ENCODE peak calls at places on chromosomes 1 and 21, in seven cellular contexts. One of them, this sample, is unnamed.

GRCh38 chr21:45986316-45987051 is 4.9 kb downstream of the COL6A1 start:
- DNase-seq in right atrium auricular region: no peak
- DNase-seq in Peyer's patch: no peak
- DNase-seq in spleen: peak
- DNase-seq in iPS DF 6.9: no peak
- DNase-seq in mammary epithelial cell: no peak
- DNase-seq in Panc1: no peak
- DNase-seq in this sample: no peak

GRCh38 chr21:15751037-15751436 is 21.3 kb downstream of the USP25 start:
- DNase-seq in right atrium auricular region: no peak
- DNase-seq in Peyer's patch: no peak
- DNase-seq in spleen: no peak
- DNase-seq in iPS DF 6.9: no peak
- DNase-seq in mammary epithelial cell: no peak
- DNase-seq in Panc1: no peak
- DNase-seq in this sample: no peak

GRCh38 chr1:145972580-145972979 is 8.1 kb downstream of the POLR3GL start:
- DNase-seq in right atrium auricular region: no peak
- DNase-seq in Peyer's patch: no peak
- DNase-seq in spleen: no peak
- DNase-seq in iPS DF 6.9: no peak
- DNase-seq in mammary epithelial cell: no peak
- DNase-seq in Panc1: no peak
- DNase-seq in this sample: no peak

GRCh38 chr1:60345621-60346020 is 272.1 kb upstream of the C1orf87 start:
- DNase-seq in right atrium auricular region: no peak
- DNase-seq in Peyer's patch: no peak
- DNase-seq in spleen: no peak
- DNase-seq in iPS DF 6.9: no peak
- DNase-seq in mammary epithelial cell: no peak
- DNase-seq in Panc1: no peak
- DNase-seq in this sample: no peak

GRCh38 chr1:1006305-1007159 is 6.6 kb upstream of the HES4 start:
- DNase-seq in right atrium auricular region: no peak
- DNase-seq in Peyer's patch: peak
- DNase-seq in spleen: peak
- DNase-seq in iPS DF 6.9: no peak
- DNase-seq in mammary epithelial cell: no peak
- DNase-seq in Panc1: no peak
- DNase-seq in this sample: peak

GRCh38 chr1:51953079-51953478 is 37.4 kb downstream of the RAB3B start:
- DNase-seq in right atrium auricular region: no peak
- DNase-seq in Peyer's patch: no peak
- DNase-seq in spleen: no peak
- DNase-seq in iPS DF 6.9: no peak
- DNase-seq in mammary epithelial cell: no peak
- DNase-seq in Panc1: no peak
- DNase-seq in this sample: no peak

GRCh38 chr1:12229835-12230548 is at the start of gene VPS13D:
- DNase-seq in right atrium auricular region: peak
- DNase-seq in Peyer's patch: peak
- DNase-seq in spleen: peak
- DNase-seq in iPS DF 6.9: peak
- DNase-seq in mammary epithelial cell: peak
- DNase-seq in Panc1: no peak
- DNase-seq in this sample: peak

GRCh38 chr21:44520326-44521300 is 19.4 kb downstream of the KRTAP10-1 start:
- DNase-seq in right atrium auricular region: no peak
- DNase-seq in Peyer's patch: peak
- DNase-seq in spleen: peak
- DNase-seq in iPS DF 6.9: no peak
- DNase-seq in mammary epithelial cell: no peak
- DNase-seq in Panc1: no peak
- DNase-seq in this sample: no peak

GRCh38 chr1:230747886-230748800 is 955 bp downstream of the CAPN9 start:
- DNase-seq in right atrium auricular region: no peak
- DNase-seq in Peyer's patch: peak
- DNase-seq in spleen: peak
- DNase-seq in iPS DF 6.9: no peak
- DNase-seq in mammary epithelial cell: no peak
- DNase-seq in Panc1: no peak
- DNase-seq in this sample: no peak

GRCh38 chr1:207840380-207840779 is 70.5 kb downstream of the CD34 start:
- DNase-seq in right atrium auricular region: no peak
- DNase-seq in Peyer's patch: no peak
- DNase-seq in spleen: no peak
- DNase-seq in iPS DF 6.9: no peak
- DNase-seq in mammary epithelial cell: no peak
- DNase-seq in Panc1: no peak
- DNase-seq in this sample: peak

GRCh38 chr1:26278303-26278702 is 1.6 kb upstream of the SH3BGRL3 start:
- DNase-seq in right atrium auricular region: peak
- DNase-seq in Peyer's patch: peak
- DNase-seq in spleen: no peak
- DNase-seq in iPS DF 6.9: no peak
- DNase-seq in mammary epithelial cell: peak
- DNase-seq in Panc1: no peak
- DNase-seq in this sample: no peak

GRCh38 chr1:17472814-17473213 is 33.3 kb upstream of the RCC2 start:
- DNase-seq in right atrium auricular region: no peak
- DNase-seq in Peyer's patch: no peak
- DNase-seq in spleen: no peak
- DNase-seq in iPS DF 6.9: no peak
- DNase-seq in mammary epithelial cell: no peak
- DNase-seq in Panc1: no peak
- DNase-seq in this sample: no peak

GRCh38 chr1:92899780-92900179 is 61.5 kb downstream of the DIPK1A start:
- DNase-seq in right atrium auricular region: no peak
- DNase-seq in Peyer's patch: no peak
- DNase-seq in spleen: no peak
- DNase-seq in iPS DF 6.9: no peak
- DNase-seq in mammary epithelial cell: no peak
- DNase-seq in Panc1: no peak
- DNase-seq in this sample: no peak

GRCh38 chr1:185972096-185972875 is 238.1 kb downstream of the HMCN1 start:
- DNase-seq in right atrium auricular region: no peak
- DNase-seq in Peyer's patch: no peak
- DNase-seq in spleen: no peak
- DNase-seq in iPS DF 6.9: no peak
- DNase-seq in mammary epithelial cell: no peak
- DNase-seq in Panc1: no peak
- DNase-seq in this sample: no peak

GRCh38 chr21:36727886-36728285 is 29.0 kb downstream of the SIM2 start:
- DNase-seq in right atrium auricular region: no peak
- DNase-seq in Peyer's patch: peak
- DNase-seq in spleen: peak
- DNase-seq in iPS DF 6.9: no peak
- DNase-seq in mammary epithelial cell: no peak
- DNase-seq in Panc1: no peak
- DNase-seq in this sample: peak

GRCh38 chr1:155050560-155051341 is at the start of gene ADAM15:
- DNase-seq in right atrium auricular region: peak
- DNase-seq in Peyer's patch: peak
- DNase-seq in spleen: peak
- DNase-seq in iPS DF 6.9: no peak
- DNase-seq in mammary epithelial cell: peak
- DNase-seq in Panc1: no peak
- DNase-seq in this sample: peak
- H3K4me3 ChIP-seq in right atrium auricular region: peak
- H3K4me3 ChIP-seq in Peyer's patch: peak
- H3K4me3 ChIP-seq in spleen: peak
- H3K4me3 ChIP-seq in iPS DF 6.9: peak
- H3K4me3 ChIP-seq in mammary epithelial cell: peak
- H3K4me3 ChIP-seq in Panc1: peak
- H3K4me3 ChIP-seq in this sample: peak

DNA sequence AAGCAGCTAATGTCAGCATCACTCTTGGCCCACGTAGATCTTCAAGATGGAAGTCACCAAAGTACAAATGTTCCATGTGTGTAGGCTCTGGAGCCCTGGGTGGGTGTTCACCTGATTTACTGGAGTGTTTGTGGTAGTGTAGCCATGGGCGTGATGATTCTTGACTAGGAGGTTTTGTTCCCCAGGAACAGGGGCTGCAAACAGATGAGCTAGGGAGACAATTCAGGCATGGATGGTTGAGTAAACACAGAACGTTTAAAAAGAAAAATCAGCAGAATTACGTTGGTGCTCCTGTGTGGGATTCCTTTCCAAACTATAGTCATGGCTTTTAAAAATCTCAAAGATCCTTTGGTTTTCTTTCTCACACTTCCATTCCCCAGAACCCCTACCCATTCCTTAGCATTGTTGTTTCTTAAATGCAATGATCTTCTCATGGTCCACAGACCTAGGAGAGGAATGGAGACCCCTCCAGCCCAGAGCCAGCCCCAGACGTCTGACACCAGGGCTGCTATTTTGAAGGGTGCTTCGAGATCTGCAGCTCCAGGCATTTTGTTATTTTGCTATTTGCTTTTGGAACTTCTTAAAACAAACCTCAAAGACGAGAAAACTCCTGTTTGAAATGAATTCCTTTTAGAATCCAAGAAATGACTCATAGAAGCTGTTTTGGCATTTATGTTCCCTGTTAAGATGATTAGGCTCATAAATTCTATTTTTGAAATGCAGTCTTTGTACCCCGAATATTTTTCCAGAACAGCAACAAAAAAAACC is 115.1 kb downstream of the ETS2 start:
- DNase-seq in right atrium auricular region: no peak
- DNase-seq in Peyer's patch: peak
- DNase-seq in spleen: no peak
- DNase-seq in iPS DF 6.9: no peak
- DNase-seq in mammary epithelial cell: no peak
- DNase-seq in Panc1: no peak
- DNase-seq in this sample: peak
- H3K27ac ChIP-seq in right atrium auricular region: peak
- H3K27ac ChIP-seq in Peyer's patch: peak
- H3K27ac ChIP-seq in spleen: peak
- H3K27ac ChIP-seq in iPS DF 6.9: no peak
- H3K27ac ChIP-seq in mammary epithelial cell: no peak
- H3K27ac ChIP-seq in Panc1: no peak
- H3K27ac ChIP-seq in this sample: peak

DNA sequence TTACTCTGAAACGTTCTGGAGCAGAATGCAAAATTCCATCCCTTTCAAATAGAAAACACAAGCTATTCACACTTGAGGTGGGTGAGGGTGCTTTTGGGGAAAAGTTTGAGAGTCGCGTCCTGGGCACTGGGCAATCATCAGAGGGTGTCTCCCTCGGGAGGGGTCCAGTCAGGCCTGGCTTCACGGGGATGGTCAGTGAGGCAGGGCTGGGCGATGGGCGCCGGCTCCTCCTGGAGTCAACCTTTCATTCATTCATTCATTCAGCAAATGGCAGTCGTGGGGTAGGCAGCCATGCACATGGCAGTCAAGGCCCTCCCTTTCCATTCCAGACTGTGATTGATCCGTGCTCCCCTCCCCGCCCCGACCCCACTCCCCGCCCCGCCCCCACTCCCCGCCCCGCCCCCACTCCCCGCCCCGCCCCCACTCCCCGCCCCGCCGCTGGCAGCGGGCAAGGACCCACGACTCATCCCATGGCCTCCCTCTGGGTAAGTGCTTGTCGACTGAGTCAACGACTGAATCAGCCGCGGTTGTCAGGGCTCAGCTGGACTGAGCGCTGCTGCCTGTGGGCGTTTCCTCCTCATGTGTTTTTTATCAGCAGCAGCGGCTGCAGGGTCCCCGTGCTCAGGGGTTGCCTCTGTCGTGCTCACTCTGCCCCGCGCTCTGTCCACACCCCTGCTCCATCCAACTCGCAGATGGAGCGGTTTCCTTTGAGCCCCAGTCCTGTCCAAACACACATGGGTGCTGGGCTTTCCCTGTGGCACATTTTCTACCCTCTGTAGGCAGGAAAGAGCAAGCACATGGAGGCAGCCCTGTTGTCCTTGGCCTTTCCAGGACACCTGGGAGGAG is 12.5 kb upstream of the SPSB1 start:
- DNase-seq in right atrium auricular region: peak
- DNase-seq in Peyer's patch: peak
- DNase-seq in spleen: peak
- DNase-seq in iPS DF 6.9: no peak
- DNase-seq in mammary epithelial cell: peak
- DNase-seq in Panc1: no peak
- DNase-seq in this sample: no peak
- H3K4me3 ChIP-seq in right atrium auricular region: no peak
- H3K4me3 ChIP-seq in Peyer's patch: no peak
- H3K4me3 ChIP-seq in spleen: no peak
- H3K4me3 ChIP-seq in iPS DF 6.9: no peak
- H3K4me3 ChIP-seq in mammary epithelial cell: peak
- H3K4me3 ChIP-seq in Panc1: peak
- H3K4me3 ChIP-seq in this sample: peak

DNA sequence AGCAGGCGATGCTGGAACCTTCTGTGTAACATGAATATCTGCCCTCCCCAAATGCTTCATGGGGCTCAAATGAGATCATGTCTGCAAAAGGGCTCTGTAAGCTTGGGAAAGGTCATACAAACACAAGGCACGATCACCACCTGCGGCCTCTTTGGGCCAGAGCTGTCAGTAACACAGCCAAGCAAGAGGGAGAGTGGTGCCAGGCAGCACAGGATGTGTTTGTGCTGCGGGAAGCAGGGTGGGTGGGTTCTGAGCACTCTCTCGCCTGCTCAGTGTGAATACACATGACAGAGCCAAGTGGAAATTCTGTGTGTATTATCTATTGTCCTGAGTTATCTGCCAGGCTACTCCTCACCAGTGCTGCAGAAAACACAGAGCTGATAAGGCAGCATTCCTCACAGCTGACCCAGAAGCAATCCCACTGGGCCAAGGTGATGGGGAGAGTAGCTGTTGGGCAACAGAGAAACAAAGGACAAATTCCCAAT is 101.2 kb downstream of the LAMC2 start:
- DNase-seq in right atrium auricular region: peak
- DNase-seq in Peyer's patch: no peak
- DNase-seq in spleen: no peak
- DNase-seq in iPS DF 6.9: no peak
- DNase-seq in mammary epithelial cell: no peak
- DNase-seq in Panc1: no peak
- DNase-seq in this sample: no peak
- H3K27ac ChIP-seq in right atrium auricular region: peak
- H3K27ac ChIP-seq in Peyer's patch: no peak
- H3K27ac ChIP-seq in spleen: no peak
- H3K27ac ChIP-seq in iPS DF 6.9: no peak
- H3K27ac ChIP-seq in mammary epithelial cell: no peak
- H3K27ac ChIP-seq in Panc1: no peak
- H3K27ac ChIP-seq in this sample: peak

DNA sequence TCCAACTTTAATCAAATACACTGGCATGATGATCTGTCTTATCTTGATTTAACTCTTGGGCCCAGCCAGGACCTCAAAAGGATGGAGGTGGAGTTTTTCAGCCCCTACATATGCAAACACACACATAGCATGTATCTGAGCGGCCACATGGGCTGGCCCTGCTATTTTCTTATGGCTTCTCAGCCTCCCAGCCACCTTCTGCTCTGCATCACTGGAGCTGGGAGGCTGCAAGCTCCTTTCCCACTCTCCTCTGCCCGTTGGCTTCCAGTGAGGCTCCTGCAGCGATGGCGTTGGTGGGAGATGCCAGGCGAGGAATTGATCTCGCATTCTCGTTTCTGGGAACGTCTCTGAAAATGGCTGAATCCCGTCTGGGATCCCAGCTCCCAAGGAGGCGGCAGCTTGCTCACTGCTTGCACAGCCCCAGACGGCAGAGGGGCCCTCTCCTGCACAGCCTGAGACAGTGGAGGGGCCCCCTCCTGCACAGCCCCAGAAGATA is 1.7 kb upstream of the PRXL2B start:
- DNase-seq in right atrium auricular region: no peak
- DNase-seq in Peyer's patch: no peak
- DNase-seq in spleen: no peak
- DNase-seq in iPS DF 6.9: no peak
- DNase-seq in mammary epithelial cell: no peak
- DNase-seq in Panc1: no peak
- DNase-seq in this sample: no peak
- H3K4me3 ChIP-seq in right atrium auricular region: peak
- H3K4me3 ChIP-seq in Peyer's patch: peak
- H3K4me3 ChIP-seq in spleen: peak
- H3K4me3 ChIP-seq in iPS DF 6.9: no peak
- H3K4me3 ChIP-seq in mammary epithelial cell: peak
- H3K4me3 ChIP-seq in Panc1: peak
- H3K4me3 ChIP-seq in this sample: peak